ENCODE peak calls at places on chromosomes 1 and 21, in nine cellular contexts. B, F, P, Y, C, L, K, M and J are unnamed samples.

GRCh38 chr1:100622037-100622436 is 84.1 kb downstream of the GPR88 start:
- DNase-seq in K (no peak), L (peak), F (no peak), M (peak), C (peak), P (no peak), B (peak), Y (peak), J (peak)

GRCh38 chr21:37619464-37619974 is 252.9 kb downstream of the DYRK1A start:
- DNase-seq in L (no peak), K (no peak), C (no peak), M (no peak), B (no peak), F (no peak), P (no peak), Y (no peak), J (no peak)

GRCh38 chr1:221137668-221138067 is 258.4 kb downstream of the HLX start:
- DNase-seq in C (no peak), L (no peak), B (peak), K (no peak), P (no peak), Y (no peak), F (no peak), M (no peak), J (no peak)

GRCh38 chr1:37478890-37479254 is 4.5 kb downstream of the ZC3H12A start:
- DNase-seq in Y (no peak), L (peak), P (no peak), F (peak), M (no peak), B (no peak), C (no peak), K (no peak), J (no peak)

GRCh38 chr1:15919316-15919715 is 56.6 kb downstream of the ZBTB17 start:
- DNase-seq in Y (no peak), K (no peak), M (no peak), L (no peak), B (no peak), C (no peak), P (no peak), F (no peak), J (peak)

GRCh38 chr1:159799446-159799985 is 2.6 kb upstream of the FCRL6 start:
- DNase-seq in L (no peak), Y (no peak), M (no peak), P (no peak), B (no peak), K (no peak), F (no peak), C (no peak), J (no peak)

GRCh38 chr1:161073474-161074121 is 3.9 kb upstream of the ARHGAP30 start:
- DNase-seq in Y (no peak), L (no peak), B (no peak), P (no peak), M (no peak), K (no peak), C (no peak), F (peak), J (peak)

GRCh38 chr1:30748098-30748698 is 9.4 kb downstream of the LAPTM5 start:
- DNase-seq in C (no peak), B (peak), P (no peak), Y (no peak), F (no peak), M (no peak), K (no peak), L (no peak), J (peak)

GRCh38 chr1:244836135-244836521 is 670 bp downstream of the COX20 start:
- DNase-seq in C (no peak), M (no peak), L (no peak), B (peak), P (no peak), K (peak), F (peak), Y (peak), J (no peak)

GRCh38 chr1:244837597-244838258 is 2.3 kb downstream of the COX20 start:
- DNase-seq in B (no peak), F (peak), P (no peak), L (no peak), Y (no peak), K (no peak), M (no peak), C (no peak), J (no peak)

GRCh38 chr1:244835276-244836134 is at the start of gene COX20:
- DNase-seq in F (peak), B (peak), P (peak), M (peak), K (peak), Y (peak), L (peak), C (peak), J (peak)

GRCh38 chr1:244834596-244835275 is 722 bp upstream of the COX20 start:
- DNase-seq in P (peak), M (peak), C (no peak), F (peak), B (peak), K (no peak), Y (no peak), L (peak), J (peak)

DNA sequence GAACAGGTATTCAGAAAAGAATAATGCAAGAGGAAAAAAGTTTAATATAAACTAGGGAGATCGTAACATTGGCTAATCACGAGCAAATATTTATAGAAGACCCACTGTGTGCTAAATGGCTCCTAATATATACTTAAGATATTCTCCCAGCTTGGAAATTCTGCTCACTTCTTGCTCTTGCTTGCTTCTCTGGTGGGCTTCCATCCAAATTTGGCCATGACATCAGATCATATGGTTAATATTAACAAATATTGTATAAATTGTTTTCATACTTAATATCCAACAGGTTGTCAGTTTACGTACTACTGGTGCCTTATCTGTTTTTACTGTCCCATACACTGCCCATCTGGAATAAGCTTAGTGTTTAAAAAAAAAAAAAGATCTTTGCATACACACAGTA is 1.1 kb downstream of the COX20 start:
- DNase-seq in K (no peak), P (no peak), F (no peak), B (no peak), Y (no peak), M (no peak), L (no peak), C (no peak), J (no peak)
- H3K27ac ChIP-seq in K (no peak), P (peak), F (peak), B (no peak), Y (peak), M (peak), L (peak), C (no peak), J (peak)

DNA sequence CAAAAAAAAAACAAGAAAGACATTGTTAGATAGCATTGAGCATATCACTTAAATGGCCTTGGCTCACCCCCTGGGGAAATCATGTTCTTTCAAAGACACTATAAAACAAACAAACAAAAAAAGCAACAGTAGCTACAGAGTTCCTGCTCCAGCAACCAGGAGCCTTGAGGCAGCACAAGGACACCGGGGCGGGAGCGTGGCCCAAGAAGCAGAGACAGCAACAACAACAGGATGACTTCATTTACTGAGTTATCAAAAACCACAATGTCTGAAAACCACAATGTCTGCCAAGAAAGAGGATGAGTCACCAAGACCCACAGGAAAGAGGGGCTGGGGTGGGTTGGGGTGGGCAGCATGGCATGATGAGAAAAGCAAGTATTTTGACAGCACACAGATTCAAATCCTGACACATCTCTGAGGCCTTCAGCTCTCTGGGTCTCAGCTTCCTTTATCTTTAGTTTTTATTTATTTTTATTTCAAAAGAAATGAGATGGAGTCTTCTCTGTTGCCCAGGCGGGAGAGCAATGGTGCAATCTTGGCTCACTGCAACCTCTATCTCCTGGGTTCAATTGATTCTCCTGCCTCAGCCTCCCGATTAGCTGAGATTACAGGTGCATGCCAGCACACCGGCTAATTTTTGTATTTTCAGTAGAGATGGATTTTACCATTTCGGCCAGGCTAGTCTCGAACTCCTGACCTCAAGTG is 19.3 kb upstream of the ATP2B4 start:
- DNase-seq in K (no peak), B (peak), M (no peak), F (no peak), C (no peak), Y (no peak), L (no peak), P (peak), J (peak)
- H3K27ac ChIP-seq in K (no peak), B (no peak), M (no peak), F (no peak), C (no peak), Y (no peak), L (no peak), P (no peak), J (peak)

GRCh38 chr1:226369110-226369509 is 38.8 kb downstream of the PARP1 start:
- DNase-seq in C (no peak), F (no peak), M (no peak), P (no peak), K (no peak), L (no peak), Y (no peak), B (no peak), J (no peak)

GRCh38 chr1:226365831-226366231 is 42.1 kb downstream of the PARP1 start:
- DNase-seq in C (no peak), P (no peak), F (no peak), K (no peak), B (no peak), L (no peak), Y (no peak), M (no peak), J (no peak)

GRCh38 chr1:226365166-226365565 is 42.7 kb downstream of the PARP1 start:
- DNase-seq in M (no peak), K (no peak), F (no peak), Y (no peak), L (no peak), P (no peak), B (no peak), C (no peak), J (no peak)

GRCh38 chr1:226364129-226364899 is 43.6 kb downstream of the PARP1 start:
- DNase-seq in K (no peak), Y (no peak), M (no peak), P (no peak), F (no peak), C (no peak), L (peak), B (no peak), J (no peak)

GRCh38 chr1:226366290-226366689 is 41.6 kb downstream of the PARP1 start:
- DNase-seq in K (no peak), Y (no peak), P (no peak), M (no peak), C (no peak), L (no peak), B (no peak), F (no peak), J (no peak)
- H3K27ac ChIP-seq in K (no peak), Y (no peak), P (no peak), M (no peak), C (no peak), L (no peak), B (no peak), F (no peak), J (no peak)

GRCh38 chr1:12549106-12549459 is 68.9 kb downstream of the DHRS3 start:
- DNase-seq in F (no peak), C (no peak), Y (no peak), P (peak), L (peak), M (no peak), K (no peak), B (peak), J (no peak)

GRCh38 chr1:12551584-12551983 is 66.4 kb downstream of the DHRS3 start:
- DNase-seq in Y (no peak), M (no peak), L (no peak), P (no peak), K (no peak), F (no peak), B (no peak), C (no peak), J (no peak)

GRCh38 chr1:12548279-12549105 is 69.5 kb downstream of the DHRS3 start:
- DNase-seq in L (no peak), P (peak), C (no peak), M (no peak), Y (no peak), B (no peak), F (no peak), K (no peak), J (no peak)

GRCh38 chr1:12547586-12548225 is 70.3 kb downstream of the DHRS3 start:
- DNase-seq in F (no peak), Y (no peak), K (no peak), M (no peak), C (no peak), B (no peak), P (peak), L (no peak), J (no peak)

DNA sequence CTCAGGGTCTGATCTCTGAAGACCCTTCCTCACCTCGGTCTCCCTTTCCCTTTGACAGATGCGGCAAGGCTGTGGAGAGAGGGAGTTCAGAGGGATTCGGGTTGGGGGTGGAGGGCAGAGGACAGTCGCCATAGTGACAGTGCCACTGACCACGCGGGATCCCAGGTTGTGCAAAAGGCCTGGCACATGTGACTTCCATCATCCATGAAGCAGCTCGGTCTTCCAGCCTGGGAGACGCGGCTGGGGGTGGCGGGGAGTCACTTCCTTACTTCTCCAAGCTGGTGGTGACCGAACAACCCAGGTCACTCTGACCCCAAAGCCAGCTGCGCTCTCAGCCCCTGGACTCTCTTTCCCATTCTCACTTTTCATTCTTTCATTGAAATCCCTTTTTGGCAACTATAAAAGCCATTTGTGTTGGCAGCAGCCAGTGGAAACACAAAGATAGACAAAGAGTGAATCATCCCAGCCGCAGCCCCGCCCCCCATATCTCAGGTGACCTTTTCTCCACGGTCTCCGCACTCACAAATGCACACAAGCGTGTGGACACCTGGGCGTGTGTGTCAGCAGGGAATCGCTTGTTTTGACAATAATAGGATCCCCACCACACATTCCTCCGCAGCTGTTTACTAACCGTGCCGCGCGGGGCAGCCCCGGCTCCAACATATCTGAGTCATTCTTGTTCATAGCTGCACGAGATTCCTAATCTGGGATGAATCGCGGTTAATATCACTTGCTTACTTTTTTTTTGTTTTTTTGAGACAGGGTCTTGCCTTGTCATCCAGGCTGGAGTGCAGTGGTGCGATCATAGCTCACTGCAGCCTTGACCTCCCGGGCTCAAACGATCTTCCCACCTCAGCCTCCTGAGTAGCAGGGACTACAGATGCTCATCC is 68.3 kb downstream of the DHRS3 start:
- DNase-seq in B (peak), Y (peak), K (peak), L (peak), F (peak), C (no peak), P (peak), M (no peak), J (peak)
- H3K27ac ChIP-seq in B (peak), Y (no peak), K (peak), L (peak), F (no peak), C (no peak), P (peak), M (peak), J (no peak)